ENCODE peak calls at places on chromosome 4, in eight cellular contexts. N, Z, E, H, Q, T, X and B are unnamed samples.
A peak's percentile ranks its signal among the peaks of the same experiment; 100 is the strongest.

GRCh38 chr4:141410839-141411238 is 190.1 kb downstream of the ZNF330 start:
- DNase-seq in T (no peak), X (no peak), Q (no peak), H (no peak), E (no peak), N (no peak), Z (no peak), B (no peak)

GRCh38 chr4:111562811-111563210 is 582.4 kb upstream of the FAM241A start:
- DNase-seq in T (no peak), Q (no peak), X (no peak), N (no peak), H (no peak), Z (no peak), E (no peak), B (no peak)

GRCh38 chr4:184537269-184538022 is 63.1 kb upstream of the IRF2 start:
- DNase-seq in Q (peak; percentile 99), N (peak; percentile 97), X (peak; percentile 98), Z (peak; percentile 88), H (peak; percentile 98), T (peak; percentile 98), E (peak; percentile 92), B (peak; percentile 94)

GRCh38 chr4:47071863-47072441 is 40.6 kb downstream of the GABRB1 start:
- DNase-seq in Z (no peak), N (no peak), H (no peak), Q (no peak), T (no peak), X (no peak), E (no peak), B (no peak)

GRCh38 chr4:186727149-186727976 is 3.7 kb upstream of the FAT1 start:
- DNase-seq in N (no peak), E (no peak), Q (no peak), X (no peak), T (no peak), Z (peak; percentile 36), H (no peak), B (peak; percentile 38)

GRCh38 chr4:139278956-139279722 is 886 bp downstream of the MGARP start:
- DNase-seq in T (no peak), H (no peak), Q (no peak), X (peak; percentile 87), Z (no peak), N (no peak), E (no peak), B (no peak)

GRCh38 chr4:156970501-156971167 is 965 bp downstream of the PDGFC start:
- DNase-seq in Q (peak; percentile 90), X (peak; percentile 77), E (peak; percentile 16), N (peak; percentile 36), Z (peak; percentile 68), T (peak; percentile 85), H (peak; percentile 67), B (no peak)

GRCh38 chr4:6695660-6696581 is 2.2 kb downstream of the S100P start:
- DNase-seq in E (no peak), Q (no peak), N (no peak), T (no peak), Z (peak; percentile 83), H (peak; percentile 84), X (no peak), B (no peak)

GRCh38 chr4:186728631-186729271 is 5.1 kb upstream of the FAT1 start:
- DNase-seq in X (no peak), Z (peak; percentile 81), T (no peak), E (no peak), N (no peak), H (no peak), Q (no peak), B (no peak)

GRCh38 chr4:143587703-143588102 is 74.2 kb downstream of the SMARCA5 start:
- DNase-seq in Z (peak; percentile 36), N (no peak), T (no peak), X (no peak), E (no peak), H (no peak), Q (no peak), B (no peak)

GRCh38 chr4:95637047-95637600 is 88.4 kb upstream of the UNC5C start:
- DNase-seq in T (no peak), Z (peak; percentile 54), N (no peak), Q (no peak), H (no peak), X (peak; percentile 20), E (no peak), B (peak; percentile 16)

GRCh38 chr4:54101190-54102041 is 1.5 kb downstream of the GSX2 start:
- DNase-seq in Z (no peak), N (no peak), Q (no peak), X (peak; percentile 55), T (no peak), E (no peak), H (no peak), B (no peak)

GRCh38 chr4:3223986-3224748 is 24.8 kb upstream of the MSANTD1 start:
- DNase-seq in T (peak; percentile 30), E (no peak), Q (peak; percentile 25), N (no peak), H (no peak), Z (no peak), X (no peak), B (no peak)

GRCh38 chr4:78654809-78655208 is 103.2 kb downstream of the ANXA3 start:
- DNase-seq in Q (no peak), H (no peak), T (no peak), N (no peak), Z (no peak), X (no peak), E (no peak), B (no peak)

GRCh38 chr4:72969957-72970356 is 99.6 kb downstream of the COX18 start:
- DNase-seq in Q (no peak), X (no peak), Z (no peak), N (peak; percentile 28), E (no peak), H (no peak), T (no peak), B (no peak)

GRCh38 chr4:74327751-74328150 is 19.5 kb downstream of the EPGN start:
- DNase-seq in N (no peak), H (no peak), T (no peak), E (no peak), Z (no peak), X (no peak), Q (no peak), B (no peak)

GRCh38 chr4:103198111-103198765 is at the start of gene CENPE:
- DNase-seq in T (peak; percentile 92), E (peak; percentile 75), X (peak; percentile 98), Z (peak; percentile 87), H (peak; percentile 84), Q (peak; percentile 94), N (peak; percentile 55), B (peak; percentile 85)

GRCh38 chr4:89549907-89550306 is 242.3 kb upstream of the GPRIN3 start:
- DNase-seq in E (no peak), Q (no peak), N (no peak), T (no peak), X (no peak), Z (peak; percentile 18), H (no peak), B (no peak)

GRCh38 chr4:6769138-6769983 is 13.2 kb upstream of the KIAA0232 start:
- DNase-seq in H (no peak), Z (no peak), N (no peak), X (no peak), Q (peak; percentile 23), T (peak; percentile 37), E (no peak), B (no peak)

GRCh38 chr4:55255171-55255570 is 90.9 kb upstream of the SRD5A3 start:
- DNase-seq in Q (no peak), X (no peak), E (no peak), N (no peak), T (no peak), H (no peak), Z (no peak), B (peak; percentile 86)